ENCODE peak calls at places on chromosomes 7 and 10, in seven cellular contexts. N, A, Y, K, W, E and Q are unnamed samples.

GRCh38 chr7:153584132-153584531 is 468.1 kb upstream of the DPP6 start:
- DNase-seq in A (no peak), E (no peak), K (no peak), W (no peak), N (no peak), Y (no peak), Q (no peak)

GRCh38 chr7:129777993-129778769 is 166.7 kb downstream of the NRF1 start:
- DNase-seq in W (no peak), N (no peak), E (peak; percentile 54), A (no peak), Y (no peak), K (no peak), Q (no peak)

GRCh38 chr7:2843711-2844152 is 376 bp downstream of the GNA12 start:
- DNase-seq in W (no peak), Y (no peak), E (no peak), A (no peak), N (peak; percentile 16), K (peak; percentile 28), Q (peak; percentile 7)

GRCh38 chr7:117086788-117087187 is 133.5 kb downstream of the ST7 start:
- DNase-seq in W (no peak), K (no peak), E (no peak), Y (no peak), A (no peak), N (no peak), Q (no peak)

GRCh38 chr7:113764401-113765035 is 154.3 kb downstream of the PPP1R3A start:
- DNase-seq in N (no peak), K (no peak), A (no peak), Y (no peak), E (no peak), W (no peak), Q (no peak)

GRCh38 chr10:130455791-130456190 is 319.6 kb downstream of the GLRX3 start:
- DNase-seq in A (no peak), N (no peak), E (no peak), Y (no peak), K (no peak), W (no peak), Q (no peak)

GRCh38 chr10:78942006-78942405 is 126.8 kb upstream of the ZMIZ1 start:
- DNase-seq in K (no peak), Y (no peak), E (no peak), N (no peak), W (no peak), A (no peak), Q (no peak)

GRCh38 chr7:28615091-28615490 is 202.8 kb downstream of the CREB5 start:
- DNase-seq in A (peak; percentile 29), W (no peak), K (no peak), N (no peak), Y (no peak), E (peak; percentile 57), Q (no peak)

GRCh38 chr7:81715984-81716588 is 53.8 kb downstream of the HGF start:
- DNase-seq in Y (no peak), N (no peak), W (peak; percentile 81), E (peak; percentile 26), A (peak; percentile 5), K (no peak), Q (no peak)

GRCh38 chr7:70177166-70177565 is 578.9 kb downstream of the AUTS2 start:
- DNase-seq in A (no peak), N (no peak), E (no peak), Y (no peak), W (no peak), K (no peak), Q (no peak)

GRCh38 chr7:85184599-85185354 is 2.1 kb downstream of the SEMA3D start:
- DNase-seq in K (no peak), Y (no peak), N (no peak), E (peak; percentile 71), A (no peak), W (no peak), Q (no peak)

GRCh38 chr10:122078965-122079401 is 90.0 kb downstream of the TACC2 start:
- DNase-seq in Y (no peak), W (no peak), K (no peak), A (no peak), E (no peak), N (no peak), Q (no peak)

GRCh38 chr10:43436291-43437140 is at the start of gene ZNF487:
- DNase-seq in K (peak; percentile 84), E (peak; percentile 94), A (peak; percentile 52), N (peak; percentile 83), Y (peak; percentile 88), W (peak; percentile 93), Q (peak; percentile 86)